ENCODE peak calls at places on chromosomes 13 and 19, in ten cellular contexts. One of them, this sample, is unnamed. For H3K4me1 and H3K9me3, the result is how much of the 10 kb centered on the place peaks cover.

GRCh38 chr13:79282508-79282907 is 123.5 kb downstream of the RBM26 start:
- DNase-seq in CD8-positive, alpha-beta T cell: no peak
- DNase-seq in ascending aorta: no peak
- DNase-seq in cardiac muscle cell: no peak
- DNase-seq in A549: no peak
- DNase-seq in neuronal stem cell: no peak
- DNase-seq in upper lobe of right lung: no peak
- DNase-seq in IMR-90: no peak
- DNase-seq in fibroblast of lung: no peak
- DNase-seq in HCT116: no peak
- DNase-seq in this sample: no peak

GRCh38 chr13:27131906-27132305 is 39.7 kb downstream of the USP12 start:
- DNase-seq in CD8-positive, alpha-beta T cell: no peak
- DNase-seq in ascending aorta: no peak
- DNase-seq in cardiac muscle cell: no peak
- DNase-seq in A549: no peak
- DNase-seq in neuronal stem cell: no peak
- DNase-seq in upper lobe of right lung: no peak
- DNase-seq in IMR-90: no peak
- DNase-seq in fibroblast of lung: no peak
- DNase-seq in HCT116: no peak
- DNase-seq in this sample: no peak

GRCh38 chr13:111371211-111371610 is 50.8 kb downstream of the TEX29 start:
- DNase-seq in CD8-positive, alpha-beta T cell: no peak
- DNase-seq in ascending aorta: no peak
- DNase-seq in cardiac muscle cell: no peak
- DNase-seq in A549: no peak
- DNase-seq in neuronal stem cell: no peak
- DNase-seq in upper lobe of right lung: no peak
- DNase-seq in IMR-90: peak
- DNase-seq in fibroblast of lung: peak
- DNase-seq in HCT116: no peak
- DNase-seq in this sample: no peak

GRCh38 chr19:22634450-22634827 is 315 bp downstream of the ZNF492 start:
- DNase-seq in CD8-positive, alpha-beta T cell: no peak
- DNase-seq in ascending aorta: no peak
- DNase-seq in cardiac muscle cell: no peak
- DNase-seq in A549: no peak
- DNase-seq in neuronal stem cell: no peak
- DNase-seq in upper lobe of right lung: no peak
- DNase-seq in IMR-90: no peak
- DNase-seq in fibroblast of lung: no peak
- DNase-seq in HCT116: no peak
- DNase-seq in this sample: no peak

GRCh38 chr13:101875091-101875490 is 422.6 kb downstream of the ITGBL1 start:
- DNase-seq in CD8-positive, alpha-beta T cell: no peak
- DNase-seq in ascending aorta: no peak
- DNase-seq in cardiac muscle cell: no peak
- DNase-seq in A549: no peak
- DNase-seq in neuronal stem cell: no peak
- DNase-seq in upper lobe of right lung: no peak
- DNase-seq in IMR-90: no peak
- DNase-seq in fibroblast of lung: no peak
- DNase-seq in HCT116: no peak
- DNase-seq in this sample: no peak

GRCh38 chr19:4323692-4324091 is 14.9 kb downstream of the STAP2 start:
- DNase-seq in CD8-positive, alpha-beta T cell: no peak
- DNase-seq in ascending aorta: no peak
- DNase-seq in cardiac muscle cell: no peak
- DNase-seq in A549: no peak
- DNase-seq in neuronal stem cell: no peak
- DNase-seq in upper lobe of right lung: no peak
- DNase-seq in IMR-90: no peak
- DNase-seq in fibroblast of lung: no peak
- DNase-seq in HCT116: no peak
- DNase-seq in this sample: no peak

GRCh38 chr13:50448535-50448981 is 394.9 kb downstream of the DLEU7 start:
- DNase-seq in CD8-positive, alpha-beta T cell: no peak
- DNase-seq in ascending aorta: no peak
- DNase-seq in cardiac muscle cell: no peak
- DNase-seq in A549: no peak
- DNase-seq in neuronal stem cell: no peak
- DNase-seq in upper lobe of right lung: no peak
- DNase-seq in IMR-90: no peak
- DNase-seq in fibroblast of lung: no peak
- DNase-seq in HCT116: no peak
- DNase-seq in this sample: peak

GRCh38 chr19:37877147-37877546 is 29.2 kb downstream of the WDR87 start:
- DNase-seq in CD8-positive, alpha-beta T cell: no peak
- DNase-seq in ascending aorta: no peak
- DNase-seq in cardiac muscle cell: no peak
- DNase-seq in A549: no peak
- DNase-seq in neuronal stem cell: no peak
- DNase-seq in upper lobe of right lung: no peak
- DNase-seq in IMR-90: no peak
- DNase-seq in fibroblast of lung: no peak
- DNase-seq in HCT116: no peak
- DNase-seq in this sample: no peak

GRCh38 chr19:42066075-42066754 is 3.8 kb downstream of the GRIK5 start:
- DNase-seq in CD8-positive, alpha-beta T cell: no peak
- DNase-seq in ascending aorta: no peak
- DNase-seq in cardiac muscle cell: no peak
- DNase-seq in A549: no peak
- DNase-seq in neuronal stem cell: no peak
- DNase-seq in upper lobe of right lung: no peak
- DNase-seq in IMR-90: peak
- DNase-seq in fibroblast of lung: peak
- DNase-seq in HCT116: no peak
- DNase-seq in this sample: peak

GRCh38 chr19:18878058-18878797 is 17.7 kb downstream of the CERS1 start:
- DNase-seq in CD8-positive, alpha-beta T cell: no peak
- DNase-seq in ascending aorta: no peak
- DNase-seq in cardiac muscle cell: no peak
- DNase-seq in A549: no peak
- DNase-seq in neuronal stem cell: no peak
- DNase-seq in upper lobe of right lung: no peak
- DNase-seq in IMR-90: no peak
- DNase-seq in fibroblast of lung: no peak
- DNase-seq in HCT116: no peak
- DNase-seq in this sample: no peak

GRCh38 chr19:30324982-30325381 is 47.2 kb upstream of the ZNF536 start:
- DNase-seq in CD8-positive, alpha-beta T cell: no peak
- DNase-seq in ascending aorta: peak
- DNase-seq in cardiac muscle cell: no peak
- DNase-seq in A549: no peak
- DNase-seq in neuronal stem cell: no peak
- DNase-seq in upper lobe of right lung: no peak
- DNase-seq in IMR-90: no peak
- DNase-seq in fibroblast of lung: no peak
- DNase-seq in HCT116: no peak
- DNase-seq in this sample: no peak

GRCh38 chr13:30165791-30166190 is 141.6 kb downstream of the KATNAL1 start:
- DNase-seq in CD8-positive, alpha-beta T cell: no peak
- DNase-seq in ascending aorta: no peak
- DNase-seq in cardiac muscle cell: no peak
- DNase-seq in A549: no peak
- DNase-seq in neuronal stem cell: peak
- DNase-seq in upper lobe of right lung: no peak
- DNase-seq in IMR-90: no peak
- DNase-seq in fibroblast of lung: no peak
- DNase-seq in HCT116: no peak
- DNase-seq in this sample: peak

GRCh38 chr13:29886446-29886845 is 36.0 kb upstream of the UBL3 start:
- DNase-seq in CD8-positive, alpha-beta T cell: peak
- DNase-seq in ascending aorta: no peak
- DNase-seq in cardiac muscle cell: no peak
- DNase-seq in A549: no peak
- DNase-seq in neuronal stem cell: no peak
- DNase-seq in upper lobe of right lung: no peak
- DNase-seq in IMR-90: no peak
- DNase-seq in fibroblast of lung: no peak
- DNase-seq in HCT116: no peak
- DNase-seq in this sample: no peak

GRCh38 chr19:57941593-57941992 is 5.9 kb downstream of the ZNF256 start:
- DNase-seq in CD8-positive, alpha-beta T cell: no peak
- DNase-seq in ascending aorta: no peak
- DNase-seq in cardiac muscle cell: no peak
- DNase-seq in A549: no peak
- DNase-seq in neuronal stem cell: no peak
- DNase-seq in upper lobe of right lung: no peak
- DNase-seq in IMR-90: no peak
- DNase-seq in fibroblast of lung: no peak
- DNase-seq in HCT116: no peak
- DNase-seq in this sample: no peak

GRCh38 chr13:85771856-85772255 is 27.4 kb downstream of the SLITRK6 start:
- DNase-seq in CD8-positive, alpha-beta T cell: no peak
- DNase-seq in ascending aorta: no peak
- DNase-seq in cardiac muscle cell: no peak
- DNase-seq in A549: no peak
- DNase-seq in neuronal stem cell: no peak
- DNase-seq in upper lobe of right lung: no peak
- DNase-seq in IMR-90: peak
- DNase-seq in fibroblast of lung: no peak
- DNase-seq in HCT116: no peak
- DNase-seq in this sample: no peak

GRCh38 chr19:42350417-42350816 is 25.0 kb downstream of the MEGF8 start:
- DNase-seq in CD8-positive, alpha-beta T cell: no peak
- DNase-seq in ascending aorta: no peak
- DNase-seq in cardiac muscle cell: no peak
- DNase-seq in A549: no peak
- DNase-seq in neuronal stem cell: no peak
- DNase-seq in upper lobe of right lung: no peak
- DNase-seq in IMR-90: no peak
- DNase-seq in fibroblast of lung: no peak
- DNase-seq in HCT116: no peak
- DNase-seq in this sample: no peak

GRCh38 chr19:58183822-58184215 is 958 bp downstream of the ZNF274 start:
- DNase-seq in CD8-positive, alpha-beta T cell: no peak
- DNase-seq in ascending aorta: no peak
- DNase-seq in cardiac muscle cell: no peak
- DNase-seq in A549: no peak
- DNase-seq in neuronal stem cell: no peak
- DNase-seq in upper lobe of right lung: no peak
- DNase-seq in IMR-90: no peak
- DNase-seq in fibroblast of lung: no peak
- DNase-seq in HCT116: no peak
- DNase-seq in this sample: no peak

GRCh38 chr19:2083174-2083854 is 12.8 kb downstream of the MOB3A start:
- DNase-seq in CD8-positive, alpha-beta T cell: peak
- DNase-seq in ascending aorta: no peak
- DNase-seq in cardiac muscle cell: no peak
- DNase-seq in A549: no peak
- DNase-seq in neuronal stem cell: no peak
- DNase-seq in upper lobe of right lung: no peak
- DNase-seq in IMR-90: no peak
- DNase-seq in fibroblast of lung: no peak
- DNase-seq in HCT116: no peak
- DNase-seq in this sample: no peak
- H3K27ac ChIP-seq in CD8-positive, alpha-beta T cell: peak
- H3K27ac ChIP-seq in ascending aorta: peak
- H3K27ac ChIP-seq in cardiac muscle cell: no peak
- H3K27ac ChIP-seq in A549: no peak
- H3K27ac ChIP-seq in neuronal stem cell: no peak
- H3K27ac ChIP-seq in upper lobe of right lung: peak
- H3K27ac ChIP-seq in IMR-90: no peak
- H3K27ac ChIP-seq in fibroblast of lung: no peak
- H3K27ac ChIP-seq in HCT116: no peak
- H3K27ac ChIP-seq in this sample: peak

GRCh38 chr19:2268480-2268830 is 12.2 kb upstream of the JSRP1 start:
- DNase-seq in CD8-positive, alpha-beta T cell: no peak
- DNase-seq in ascending aorta: no peak
- DNase-seq in cardiac muscle cell: no peak
- DNase-seq in A549: no peak
- DNase-seq in neuronal stem cell: no peak
- DNase-seq in upper lobe of right lung: no peak
- DNase-seq in IMR-90: no peak
- DNase-seq in fibroblast of lung: no peak
- DNase-seq in HCT116: no peak
- DNase-seq in this sample: no peak
- H3K4me1 ChIP-seq in CD8-positive, alpha-beta T cell: under half
- H3K4me1 ChIP-seq in ascending aorta: under half
- H3K4me1 ChIP-seq in cardiac muscle cell: under half
- H3K4me1 ChIP-seq in A549: under half
- H3K4me1 ChIP-seq in neuronal stem cell: under half
- H3K4me1 ChIP-seq in upper lobe of right lung: half or more
- H3K4me1 ChIP-seq in IMR-90: under half
- H3K4me1 ChIP-seq in fibroblast of lung: under half
- H3K4me1 ChIP-seq in HCT116: under half
- H3K4me1 ChIP-seq in this sample: under half

GRCh38 chr13:113168211-113168610 is 9.8 kb downstream of the PROZ start:
- DNase-seq in CD8-positive, alpha-beta T cell: no peak
- DNase-seq in ascending aorta: peak
- DNase-seq in cardiac muscle cell: no peak
- DNase-seq in A549: no peak
- DNase-seq in neuronal stem cell: no peak
- DNase-seq in upper lobe of right lung: no peak
- DNase-seq in IMR-90: no peak
- DNase-seq in fibroblast of lung: no peak
- DNase-seq in HCT116: no peak
- DNase-seq in this sample: no peak
- H3K9me3 ChIP-seq in CD8-positive, alpha-beta T cell: under half
- H3K9me3 ChIP-seq in ascending aorta: under half
- H3K9me3 ChIP-seq in cardiac muscle cell: under half
- H3K9me3 ChIP-seq in A549: under half
- H3K9me3 ChIP-seq in neuronal stem cell: under half
- H3K9me3 ChIP-seq in upper lobe of right lung: under half
- H3K9me3 ChIP-seq in IMR-90: under half
- H3K9me3 ChIP-seq in fibroblast of lung: under half
- H3K9me3 ChIP-seq in HCT116: under half
- H3K9me3 ChIP-seq in this sample: under half

GRCh38 chr19:50413096-50413495 is 5.6 kb upstream of the SPIB start:
- DNase-seq in CD8-positive, alpha-beta T cell: no peak
- DNase-seq in ascending aorta: no peak
- DNase-seq in cardiac muscle cell: no peak
- DNase-seq in A549: no peak
- DNase-seq in neuronal stem cell: no peak
- DNase-seq in upper lobe of right lung: no peak
- DNase-seq in IMR-90: no peak
- DNase-seq in fibroblast of lung: no peak
- DNase-seq in HCT116: no peak
- DNase-seq in this sample: no peak

GRCh38 chr19:50412419-50412818 is 6.3 kb upstream of the SPIB start:
- DNase-seq in CD8-positive, alpha-beta T cell: no peak
- DNase-seq in ascending aorta: no peak
- DNase-seq in cardiac muscle cell: no peak
- DNase-seq in A549: no peak
- DNase-seq in neuronal stem cell: no peak
- DNase-seq in upper lobe of right lung: no peak
- DNase-seq in IMR-90: no peak
- DNase-seq in fibroblast of lung: no peak
- DNase-seq in HCT116: no peak
- DNase-seq in this sample: no peak

GRCh38 chr19:50415661-50416033 is 3.1 kb upstream of the SPIB start:
- DNase-seq in CD8-positive, alpha-beta T cell: no peak
- DNase-seq in ascending aorta: no peak
- DNase-seq in cardiac muscle cell: no peak
- DNase-seq in A549: no peak
- DNase-seq in neuronal stem cell: no peak
- DNase-seq in upper lobe of right lung: peak
- DNase-seq in IMR-90: no peak
- DNase-seq in fibroblast of lung: no peak
- DNase-seq in HCT116: no peak
- DNase-seq in this sample: no peak

GRCh38 chr19:50414850-50415660 is 3.7 kb upstream of the SPIB start:
- DNase-seq in CD8-positive, alpha-beta T cell: peak
- DNase-seq in ascending aorta: peak
- DNase-seq in cardiac muscle cell: peak
- DNase-seq in A549: peak
- DNase-seq in neuronal stem cell: peak
- DNase-seq in upper lobe of right lung: peak
- DNase-seq in IMR-90: peak
- DNase-seq in fibroblast of lung: peak
- DNase-seq in HCT116: peak
- DNase-seq in this sample: peak

GRCh38 chr19:50413531-50413930 is 5.2 kb upstream of the SPIB start:
- DNase-seq in CD8-positive, alpha-beta T cell: no peak
- DNase-seq in ascending aorta: no peak
- DNase-seq in cardiac muscle cell: no peak
- DNase-seq in A549: no peak
- DNase-seq in neuronal stem cell: no peak
- DNase-seq in upper lobe of right lung: no peak
- DNase-seq in IMR-90: no peak
- DNase-seq in fibroblast of lung: no peak
- DNase-seq in HCT116: no peak
- DNase-seq in this sample: no peak
- H3K27ac ChIP-seq in CD8-positive, alpha-beta T cell: no peak
- H3K27ac ChIP-seq in ascending aorta: no peak
- H3K27ac ChIP-seq in cardiac muscle cell: no peak
- H3K27ac ChIP-seq in A549: no peak
- H3K27ac ChIP-seq in neuronal stem cell: no peak
- H3K27ac ChIP-seq in upper lobe of right lung: no peak
- H3K27ac ChIP-seq in IMR-90: no peak
- H3K27ac ChIP-seq in fibroblast of lung: no peak
- H3K27ac ChIP-seq in HCT116: no peak
- H3K27ac ChIP-seq in this sample: no peak